ENCODE peak calls at places on chromosomes 1 and 21, in five cellular contexts. One of them, this sample, is unnamed.

GRCh38 chr1:152050886-152051764 is 14.3 kb upstream of the S100A11 start:
- DNase-seq in cardiac muscle cell: no peak
- DNase-seq in right lobe of liver: no peak
- DNase-seq in left ventricle myocardium inferior: no peak
- DNase-seq in fibroblast of lung: no peak
- DNase-seq in this sample: no peak

GRCh38 chr1:109425902-109426277 is 358 bp downstream of the PSMA5 start:
- DNase-seq in cardiac muscle cell: no peak
- DNase-seq in right lobe of liver: no peak
- DNase-seq in left ventricle myocardium inferior: no peak
- DNase-seq in fibroblast of lung: peak; percentile 48
- DNase-seq in this sample: peak; percentile 38

GRCh38 chr1:209647212-209647611 is 5.0 kb downstream of the LAMB3 start:
- DNase-seq in cardiac muscle cell: no peak
- DNase-seq in right lobe of liver: no peak
- DNase-seq in left ventricle myocardium inferior: no peak
- DNase-seq in fibroblast of lung: no peak
- DNase-seq in this sample: no peak

GRCh38 chr1:163872067-163872466 is 550.3 kb downstream of the NUF2 start:
- DNase-seq in cardiac muscle cell: peak; percentile 26
- DNase-seq in right lobe of liver: no peak
- DNase-seq in left ventricle myocardium inferior: no peak
- DNase-seq in fibroblast of lung: peak; percentile 15
- DNase-seq in this sample: no peak

GRCh38 chr1:235945775-235946565 is 79.3 kb upstream of the LYST start:
- DNase-seq in cardiac muscle cell: no peak
- DNase-seq in right lobe of liver: peak; percentile 78
- DNase-seq in left ventricle myocardium inferior: no peak
- DNase-seq in fibroblast of lung: no peak
- DNase-seq in this sample: no peak

GRCh38 chr1:238409947-238410346 is 519.2 kb upstream of the ZP4 start:
- DNase-seq in cardiac muscle cell: no peak
- DNase-seq in right lobe of liver: no peak
- DNase-seq in left ventricle myocardium inferior: no peak
- DNase-seq in fibroblast of lung: peak; percentile 29
- DNase-seq in this sample: peak; percentile 74

GRCh38 chr1:1360511-1361169 is 2.3 kb upstream of the MXRA8 start:
- DNase-seq in cardiac muscle cell: peak; percentile 67
- DNase-seq in right lobe of liver: no peak
- DNase-seq in left ventricle myocardium inferior: peak; percentile 65
- DNase-seq in fibroblast of lung: peak; percentile 92
- DNase-seq in this sample: peak; percentile 92

GRCh38 chr1:223411309-223411708 is 18.1 kb downstream of the CCDC185 start:
- DNase-seq in cardiac muscle cell: no peak
- DNase-seq in right lobe of liver: no peak
- DNase-seq in left ventricle myocardium inferior: no peak
- DNase-seq in fibroblast of lung: peak; percentile 88
- DNase-seq in this sample: no peak

GRCh38 chr1:109624215-109625010 is 4.8 kb downstream of the AMPD2 start:
- DNase-seq in cardiac muscle cell: no peak
- DNase-seq in right lobe of liver: no peak
- DNase-seq in left ventricle myocardium inferior: no peak
- DNase-seq in fibroblast of lung: no peak
- DNase-seq in this sample: no peak

GRCh38 chr1:53765656-53766055 is 26.7 kb upstream of the GLIS1 start:
- DNase-seq in cardiac muscle cell: no peak
- DNase-seq in right lobe of liver: no peak
- DNase-seq in left ventricle myocardium inferior: no peak
- DNase-seq in fibroblast of lung: peak; percentile 30
- DNase-seq in this sample: peak; percentile 52

GRCh38 chr1:212221801-212222200 is 63.4 kb upstream of the PPP2R5A start:
- DNase-seq in cardiac muscle cell: no peak
- DNase-seq in right lobe of liver: no peak
- DNase-seq in left ventricle myocardium inferior: no peak
- DNase-seq in fibroblast of lung: no peak
- DNase-seq in this sample: no peak

GRCh38 chr1:110056284-110056680 is 14.2 kb downstream of the ALX3 start:
- DNase-seq in cardiac muscle cell: no peak
- DNase-seq in right lobe of liver: no peak
- DNase-seq in left ventricle myocardium inferior: no peak
- DNase-seq in fibroblast of lung: no peak
- DNase-seq in this sample: no peak

GRCh38 chr1:61641171-61641570 is 83.8 kb downstream of the TM2D1 start:
- DNase-seq in cardiac muscle cell: no peak
- DNase-seq in right lobe of liver: no peak
- DNase-seq in left ventricle myocardium inferior: no peak
- DNase-seq in fibroblast of lung: no peak
- DNase-seq in this sample: no peak

GRCh38 chr1:154207262-154207661 is 1.1 kb upstream of the CFAP141 start:
- DNase-seq in cardiac muscle cell: no peak
- DNase-seq in right lobe of liver: no peak
- DNase-seq in left ventricle myocardium inferior: no peak
- DNase-seq in fibroblast of lung: no peak
- DNase-seq in this sample: no peak

GRCh38 chr1:95067069-95067468 is 5.7 kb downstream of the ALG14 start:
- DNase-seq in cardiac muscle cell: no peak
- DNase-seq in right lobe of liver: no peak
- DNase-seq in left ventricle myocardium inferior: no peak
- DNase-seq in fibroblast of lung: no peak
- DNase-seq in this sample: no peak

GRCh38 chr1:11026052-11026451 is 13.6 kb downstream of the TARDBP start:
- DNase-seq in cardiac muscle cell: no peak
- DNase-seq in right lobe of liver: no peak
- DNase-seq in left ventricle myocardium inferior: no peak
- DNase-seq in fibroblast of lung: peak; percentile 21
- DNase-seq in this sample: no peak

GRCh38 chr21:43361127-43361492 is 65.8 kb downstream of the SIK1 start:
- DNase-seq in cardiac muscle cell: no peak
- DNase-seq in right lobe of liver: peak; percentile 29
- DNase-seq in left ventricle myocardium inferior: peak; percentile 58
- DNase-seq in fibroblast of lung: peak; percentile 54
- DNase-seq in this sample: peak; percentile 44

GRCh38 chr1:57722285-57722978 is 298.6 kb upstream of the DAB1 start:
- DNase-seq in cardiac muscle cell: peak; percentile 80
- DNase-seq in right lobe of liver: no peak
- DNase-seq in left ventricle myocardium inferior: no peak
- DNase-seq in fibroblast of lung: no peak
- DNase-seq in this sample: no peak

GRCh38 chr1:1230656-1231399 is 973 bp downstream of the SDF4 start:
- DNase-seq in cardiac muscle cell: no peak
- DNase-seq in right lobe of liver: no peak
- DNase-seq in left ventricle myocardium inferior: no peak
- DNase-seq in fibroblast of lung: peak; percentile 70
- DNase-seq in this sample: peak; percentile 75

GRCh38 chr1:99674665-99675064 is 28.8 kb downstream of the PALMD start:
- DNase-seq in cardiac muscle cell: no peak
- DNase-seq in right lobe of liver: no peak
- DNase-seq in left ventricle myocardium inferior: no peak
- DNase-seq in fibroblast of lung: no peak
- DNase-seq in this sample: no peak

GRCh38 chr21:39006653-39007417 is 176.4 kb downstream of the PSMG1 start:
- DNase-seq in cardiac muscle cell: no peak
- DNase-seq in right lobe of liver: peak; percentile 62
- DNase-seq in left ventricle myocardium inferior: peak; percentile 82
- DNase-seq in fibroblast of lung: peak; percentile 63
- DNase-seq in this sample: no peak

GRCh38 chr1:172637522-172637921 is 21.4 kb upstream of the FASLG start:
- DNase-seq in cardiac muscle cell: no peak
- DNase-seq in right lobe of liver: no peak
- DNase-seq in left ventricle myocardium inferior: no peak
- DNase-seq in fibroblast of lung: peak; percentile 58
- DNase-seq in this sample: peak; percentile 97

GRCh38 chr1:86339421-86339820 is 56.7 kb downstream of the ODF2L start:
- DNase-seq in cardiac muscle cell: no peak
- DNase-seq in right lobe of liver: no peak
- DNase-seq in left ventricle myocardium inferior: no peak
- DNase-seq in fibroblast of lung: no peak
- DNase-seq in this sample: no peak

GRCh38 chr1:227942021-227942715 is 5.6 kb downstream of the WNT9A start:
- DNase-seq in cardiac muscle cell: peak; percentile 28
- DNase-seq in right lobe of liver: peak; percentile 11
- DNase-seq in left ventricle myocardium inferior: no peak
- DNase-seq in fibroblast of lung: no peak
- DNase-seq in this sample: no peak

GRCh38 chr1:170669586-170670332 is 5.8 kb downstream of the PRRX1 start:
- DNase-seq in cardiac muscle cell: no peak
- DNase-seq in right lobe of liver: no peak
- DNase-seq in left ventricle myocardium inferior: no peak
- DNase-seq in fibroblast of lung: no peak
- DNase-seq in this sample: no peak

GRCh38 chr1:151501474-151501873 is 9.7 kb upstream of the CGN start:
- DNase-seq in cardiac muscle cell: no peak
- DNase-seq in right lobe of liver: no peak
- DNase-seq in left ventricle myocardium inferior: no peak
- DNase-seq in fibroblast of lung: no peak
- DNase-seq in this sample: no peak

GRCh38 chr1:241950390-241950789 is 7.2 kb upstream of the BECN2 start:
- DNase-seq in cardiac muscle cell: no peak
- DNase-seq in right lobe of liver: no peak
- DNase-seq in left ventricle myocardium inferior: no peak
- DNase-seq in fibroblast of lung: peak; percentile 40
- DNase-seq in this sample: no peak

GRCh38 chr1:100353073-100353801 is 931 bp downstream of the CDC14A start:
- DNase-seq in cardiac muscle cell: no peak
- DNase-seq in right lobe of liver: peak; percentile 57
- DNase-seq in left ventricle myocardium inferior: no peak
- DNase-seq in fibroblast of lung: peak; percentile 9
- DNase-seq in this sample: no peak

GRCh38 chr1:198491596-198491995 is 48.9 kb downstream of the ATP6V1G3 start:
- DNase-seq in cardiac muscle cell: no peak
- DNase-seq in right lobe of liver: no peak
- DNase-seq in left ventricle myocardium inferior: no peak
- DNase-seq in fibroblast of lung: no peak
- DNase-seq in this sample: no peak

GRCh38 chr1:6248161-6248776 is 4.3 kb downstream of the HES3 start:
- DNase-seq in cardiac muscle cell: no peak
- DNase-seq in right lobe of liver: no peak
- DNase-seq in left ventricle myocardium inferior: no peak
- DNase-seq in fibroblast of lung: no peak
- DNase-seq in this sample: no peak

GRCh38 chr21:41653944-41654625 is 112.8 kb downstream of the RIPK4 start:
- DNase-seq in cardiac muscle cell: no peak
- DNase-seq in right lobe of liver: no peak
- DNase-seq in left ventricle myocardium inferior: no peak
- DNase-seq in fibroblast of lung: peak; percentile 42
- DNase-seq in this sample: peak; percentile 29

GRCh38 chr1:72837781-72838180 is 555.4 kb upstream of the NEGR1 start:
- DNase-seq in cardiac muscle cell: no peak
- DNase-seq in right lobe of liver: no peak
- DNase-seq in left ventricle myocardium inferior: no peak
- DNase-seq in fibroblast of lung: no peak
- DNase-seq in this sample: no peak

GRCh38 chr1:212566522-212567479 is 41.8 kb upstream of the ATF3 start:
- DNase-seq in cardiac muscle cell: no peak
- DNase-seq in right lobe of liver: peak; percentile 25
- DNase-seq in left ventricle myocardium inferior: no peak
- DNase-seq in fibroblast of lung: peak; percentile 93
- DNase-seq in this sample: no peak

GRCh38 chr1:67575861-67576260 is 109.1 kb upstream of the GADD45A start:
- DNase-seq in cardiac muscle cell: no peak
- DNase-seq in right lobe of liver: no peak
- DNase-seq in left ventricle myocardium inferior: no peak
- DNase-seq in fibroblast of lung: peak; percentile 82
- DNase-seq in this sample: peak; percentile 77

GRCh38 chr1:200912737-200913407 is 18.2 kb downstream of the INAVA start:
- DNase-seq in cardiac muscle cell: no peak
- DNase-seq in right lobe of liver: no peak
- DNase-seq in left ventricle myocardium inferior: no peak
- DNase-seq in fibroblast of lung: no peak
- DNase-seq in this sample: no peak

GRCh38 chr21:46606427-46606813 is 1.5 kb upstream of the S100B start:
- DNase-seq in cardiac muscle cell: no peak
- DNase-seq in right lobe of liver: no peak
- DNase-seq in left ventricle myocardium inferior: no peak
- DNase-seq in fibroblast of lung: no peak
- DNase-seq in this sample: no peak

GRCh38 chr1:91751281-91751680 is 134.7 kb downstream of the TGFBR3 start:
- DNase-seq in cardiac muscle cell: no peak
- DNase-seq in right lobe of liver: peak; percentile 60
- DNase-seq in left ventricle myocardium inferior: peak; percentile 38
- DNase-seq in fibroblast of lung: peak; percentile 88
- DNase-seq in this sample: no peak

GRCh38 chr1:173865468-173866164 is 2.2 kb downstream of the GAS5 start:
- DNase-seq in cardiac muscle cell: no peak
- DNase-seq in right lobe of liver: no peak
- DNase-seq in left ventricle myocardium inferior: no peak
- DNase-seq in fibroblast of lung: no peak
- DNase-seq in this sample: no peak
- H3K4me3 ChIP-seq in cardiac muscle cell: peak overlapping the region; percentile 38
- H3K4me3 ChIP-seq in right lobe of liver: no peak overlapping the region
- H3K4me3 ChIP-seq in left ventricle myocardium inferior: peak overlapping the region; percentile 95
- H3K4me3 ChIP-seq in fibroblast of lung: peak overlapping the region; percentile 97
- H3K4me3 ChIP-seq in this sample: peak overlapping the region; percentile 95

GRCh38 chr1:39681294-39681693 is 9.4 kb upstream of the NT5C1A start:
- DNase-seq in cardiac muscle cell: no peak
- DNase-seq in right lobe of liver: no peak
- DNase-seq in left ventricle myocardium inferior: no peak
- DNase-seq in fibroblast of lung: no peak
- DNase-seq in this sample: no peak
- H3K27me3 ChIP-seq in cardiac muscle cell: peaks cover 96% of the 10 kb centered on the region
- H3K27me3 ChIP-seq in right lobe of liver: no peaks in the 10 kb centered on the region
- H3K27me3 ChIP-seq in left ventricle myocardium inferior: peaks cover 65% of the 10 kb centered on the region
- H3K27me3 ChIP-seq in fibroblast of lung: peaks cover 31% of the 10 kb centered on the region
- H3K27me3 ChIP-seq in this sample: peaks cover 43% of the 10 kb centered on the region

GRCh38 chr1:216562383-216562782 is 139.1 kb upstream of the USH2A start:
- DNase-seq in cardiac muscle cell: no peak
- DNase-seq in right lobe of liver: no peak
- DNase-seq in left ventricle myocardium inferior: no peak
- DNase-seq in fibroblast of lung: peak; percentile 29
- DNase-seq in this sample: no peak
- TF ChIP-seq CTCF in cardiac muscle cell: no peak
- TF ChIP-seq CTCF in right lobe of liver: peak; percentile 24
- TF ChIP-seq CTCF in left ventricle myocardium inferior: no peak
- TF ChIP-seq CTCF in fibroblast of lung: no peak
- TF ChIP-seq CTCF in this sample: peak; percentile 39

DNA sequence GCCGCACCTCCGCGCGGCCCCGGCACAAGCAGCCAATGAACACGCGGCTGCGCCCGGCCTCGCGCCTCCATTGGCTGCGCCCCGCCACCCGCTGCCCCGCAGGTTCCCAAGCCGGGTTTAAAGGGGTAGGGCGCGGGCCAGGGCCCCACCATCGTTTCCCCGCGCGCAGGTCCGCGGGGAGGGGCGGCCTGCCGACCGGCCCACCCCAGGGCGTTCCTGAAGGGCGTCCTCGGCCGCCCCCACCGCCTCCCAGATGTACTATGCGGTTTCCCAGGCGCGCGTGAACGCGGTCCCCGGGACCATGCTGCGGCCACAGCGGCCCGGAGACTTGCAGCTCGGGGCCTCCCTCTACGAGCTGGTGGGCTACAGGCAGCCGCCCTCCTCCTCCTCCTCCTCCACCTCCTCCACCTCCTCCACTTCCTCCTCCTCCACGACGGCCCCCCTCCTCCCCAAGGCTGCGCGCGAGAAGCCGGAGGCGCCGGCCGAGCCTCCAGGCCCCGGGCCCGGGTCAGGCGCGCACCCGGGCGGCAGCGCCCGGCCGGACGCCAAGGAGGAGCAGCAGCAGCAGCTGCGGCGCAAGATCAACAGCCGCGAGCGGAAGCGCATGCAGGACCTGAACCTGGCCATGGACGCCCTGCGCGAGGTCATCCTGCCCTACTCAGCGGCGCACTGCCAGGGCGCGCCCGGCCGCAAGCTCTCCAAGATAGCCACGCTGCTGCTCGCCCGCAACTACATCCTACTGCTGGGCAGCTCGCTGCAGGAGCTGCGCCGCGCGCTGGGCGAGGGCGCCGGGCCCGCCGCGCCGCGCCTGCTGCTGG is at the start of gene OLIG1:
- DNase-seq in cardiac muscle cell: peak; percentile 61
- DNase-seq in right lobe of liver: peak; percentile 57
- DNase-seq in left ventricle myocardium inferior: peak; percentile 67
- DNase-seq in fibroblast of lung: no peak
- DNase-seq in this sample: no peak
- H3K4me3 ChIP-seq in cardiac muscle cell: peak within 1 kb of the TSS; percentile 37
- H3K4me3 ChIP-seq in right lobe of liver: peak within 1 kb of the TSS; percentile 7
- H3K4me3 ChIP-seq in left ventricle myocardium inferior: peak within 1 kb of the TSS; percentile 67
- H3K4me3 ChIP-seq in fibroblast of lung: no peak within 1 kb of the TSS
- H3K4me3 ChIP-seq in this sample: no peak within 1 kb of the TSS

This sample was measured in brain microvascular endothelial cell.